ENCODE peak calls at places on chromosome 11, in five cellular contexts. P is thoracic aorta, S is BE2C, W is foreskin fibroblast, C is ovary. N is an unnamed sample.

GRCh38 chr11:118180300-118180703 is 3.9 kb upstream of the SCN2B start:
- DNase-seq in W (peak), C (peak), P (no peak), S (peak), N (no peak)

GRCh38 chr11:14541180-14541579 is 21.0 kb upstream of the PSMA1 start:
- DNase-seq in C (peak), S (no peak), W (no peak), P (no peak), N (no peak)

GRCh38 chr11:5631969-5632635 is 7.3 kb downstream of the TRIM34 start:
- DNase-seq in S (no peak), W (no peak), C (no peak), P (no peak), N (no peak)

GRCh38 chr11:19975414-19975990 is 184.8 kb downstream of the DBX1 start:
- DNase-seq in P (no peak), C (no peak), W (no peak), S (no peak), N (no peak)

GRCh38 chr11:64357904-64358535 is 942 bp upstream of the RPS6KA4 start:
- DNase-seq in P (no peak), S (peak), C (no peak), W (no peak), N (no peak)

GRCh38 chr11:69010361-69010891 is 2.6 kb downstream of the MRGPRF start:
- DNase-seq in W (no peak), P (no peak), S (no peak), C (no peak), N (peak)

GRCh38 chr11:120040136-120040840 is 97.6 kb downstream of the TRIM29 start:
- DNase-seq in P (no peak), C (no peak), W (no peak), S (no peak), N (no peak)

GRCh38 chr11:122696662-122697061 is 41.1 kb downstream of the UBASH3B start:
- DNase-seq in C (no peak), S (no peak), P (no peak), W (no peak), N (no peak)

GRCh38 chr11:45182902-45183301 is 36.5 kb downstream of the PRDM11 start:
- DNase-seq in C (no peak), W (peak), S (peak), P (no peak), N (no peak)

GRCh38 chr11:70661763-70662501 is 263.6 kb downstream of the CTTN start:
- DNase-seq in P (no peak), W (peak), S (peak), C (no peak), N (no peak)

GRCh38 chr11:86934933-86935579 is 20.1 kb downstream of the FZD4 start:
- DNase-seq in P (no peak), C (no peak), S (no peak), W (no peak), N (no peak)

GRCh38 chr11:62195945-62196344 is 5.9 kb downstream of the SCGB1D1 start:
- DNase-seq in P (no peak), S (no peak), C (no peak), W (no peak), N (no peak)
- TF ChIP-seq CTCF in P (no peak), S (peak), C (no peak), W (no peak), N (no peak)

GRCh38 chr11:115871161-115871750 is 367.0 kb upstream of the CADM1 start:
- DNase-seq in S (no peak), C (no peak), P (no peak), W (no peak), N (no peak)

GRCh38 chr11:115872418-115872817 is 368.2 kb upstream of the CADM1 start:
- DNase-seq in S (no peak), C (no peak), W (no peak), P (no peak), N (no peak)

GRCh38 chr11:115869131-115869530 is 364.9 kb upstream of the CADM1 start:
- DNase-seq in C (no peak), W (no peak), P (no peak), S (no peak), N (no peak)

GRCh38 chr11:115873813-115874212 is 369.6 kb upstream of the CADM1 start:
- DNase-seq in S (no peak), P (no peak), W (no peak), C (no peak), N (no peak)

DNA sequence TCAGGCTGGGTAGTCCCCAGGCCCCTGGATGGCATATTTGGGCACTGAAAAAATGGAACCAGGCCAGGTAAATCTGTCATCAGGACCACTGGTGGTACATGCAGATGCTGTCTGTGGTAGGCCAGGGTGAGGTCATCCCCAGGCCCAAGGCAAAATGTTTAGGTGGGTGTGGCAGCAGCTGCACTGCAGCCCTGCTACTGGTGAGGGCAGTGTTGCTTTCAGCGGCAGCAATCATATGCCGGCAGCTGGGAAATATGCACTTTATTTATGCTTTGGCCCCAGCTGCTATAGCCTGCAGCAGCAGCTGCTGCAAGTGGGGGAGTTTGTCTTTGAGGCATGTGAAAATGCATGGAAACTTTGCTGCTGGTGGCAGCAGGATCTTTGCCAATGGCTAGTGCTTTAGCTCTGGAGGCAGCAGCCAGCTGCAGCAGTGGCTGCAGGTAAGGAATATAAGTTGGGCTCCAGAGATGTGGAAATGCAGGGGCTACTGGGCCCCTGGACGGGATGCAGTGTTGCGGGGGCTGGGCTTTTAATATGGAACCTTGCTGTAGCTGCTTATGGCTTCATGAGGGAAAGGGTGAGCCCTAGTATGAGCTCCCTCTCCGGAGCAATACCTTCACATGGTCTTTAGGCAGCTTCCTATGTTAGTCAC is 365.7 kb upstream of the CADM1 start:
- DNase-seq in W (no peak), S (peak), P (no peak), C (no peak), N (no peak)
- TF ChIP-seq CTCF in W (no peak), S (peak), P (no peak), C (no peak), N (no peak)

DNA sequence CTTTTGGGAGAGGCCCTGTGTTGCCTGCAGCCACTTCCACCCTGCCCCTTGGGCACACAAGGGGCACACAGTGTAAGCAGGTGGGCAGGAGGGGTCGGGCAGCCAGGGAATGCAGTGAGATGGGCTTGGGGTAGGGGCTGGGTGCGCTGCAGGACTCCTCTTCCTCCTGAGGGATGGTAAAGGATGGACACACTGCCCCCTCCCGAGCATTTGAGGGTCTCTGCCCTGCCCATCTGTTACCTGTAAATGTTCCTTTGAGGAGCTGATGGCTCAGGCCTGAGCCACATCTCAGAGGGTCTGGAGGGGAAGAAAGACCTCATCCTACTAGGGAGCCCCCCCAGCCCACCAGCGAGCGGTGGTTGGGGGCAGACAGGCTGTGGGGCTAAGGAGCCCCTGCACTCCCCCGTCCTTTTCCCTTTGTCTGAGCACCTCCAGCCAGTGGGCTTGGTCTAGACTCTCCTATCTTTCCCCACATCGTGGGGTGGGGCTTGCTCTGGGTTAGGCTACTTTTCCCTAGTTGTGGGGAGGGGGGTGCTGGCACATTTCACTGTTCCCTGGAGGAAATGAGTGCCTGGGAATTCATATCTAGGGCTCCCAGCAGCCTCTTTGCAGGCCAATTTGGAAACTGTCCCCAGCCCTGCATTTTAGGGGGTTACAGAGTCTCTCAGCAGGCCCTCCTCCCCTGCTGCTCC is 1.7 kb upstream of the TSSC4 start:
- DNase-seq in P (no peak), W (no peak), C (no peak), S (peak), N (no peak)
- TF ChIP-seq CTCF in P (no peak), W (no peak), C (no peak), S (peak), N (no peak)

DNA sequence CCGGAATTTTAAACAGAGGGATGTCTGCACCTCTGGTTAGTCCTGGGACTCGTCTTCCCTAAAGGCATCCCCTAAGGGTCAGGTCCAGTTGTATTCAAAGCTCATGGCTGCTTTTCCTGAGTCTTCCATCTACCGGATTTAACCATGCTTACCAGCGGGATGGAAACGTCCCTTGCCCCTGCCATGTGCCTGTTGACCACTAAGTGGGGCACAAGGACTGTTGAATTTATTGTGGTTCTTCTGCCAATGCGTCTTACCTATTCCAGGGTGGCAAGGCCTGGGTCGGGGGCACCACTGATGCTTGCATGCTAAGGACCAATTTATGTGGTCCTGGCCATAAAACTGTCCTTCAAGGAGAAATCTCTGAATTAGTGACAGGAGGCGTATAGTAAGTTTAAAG is 25.6 kb downstream of the ANKRD42 start:
- DNase-seq in W (no peak), S (peak), P (no peak), C (no peak), N (no peak)
- TF ChIP-seq CTCF in W (no peak), S (peak), P (no peak), C (no peak), N (no peak)

DNA sequence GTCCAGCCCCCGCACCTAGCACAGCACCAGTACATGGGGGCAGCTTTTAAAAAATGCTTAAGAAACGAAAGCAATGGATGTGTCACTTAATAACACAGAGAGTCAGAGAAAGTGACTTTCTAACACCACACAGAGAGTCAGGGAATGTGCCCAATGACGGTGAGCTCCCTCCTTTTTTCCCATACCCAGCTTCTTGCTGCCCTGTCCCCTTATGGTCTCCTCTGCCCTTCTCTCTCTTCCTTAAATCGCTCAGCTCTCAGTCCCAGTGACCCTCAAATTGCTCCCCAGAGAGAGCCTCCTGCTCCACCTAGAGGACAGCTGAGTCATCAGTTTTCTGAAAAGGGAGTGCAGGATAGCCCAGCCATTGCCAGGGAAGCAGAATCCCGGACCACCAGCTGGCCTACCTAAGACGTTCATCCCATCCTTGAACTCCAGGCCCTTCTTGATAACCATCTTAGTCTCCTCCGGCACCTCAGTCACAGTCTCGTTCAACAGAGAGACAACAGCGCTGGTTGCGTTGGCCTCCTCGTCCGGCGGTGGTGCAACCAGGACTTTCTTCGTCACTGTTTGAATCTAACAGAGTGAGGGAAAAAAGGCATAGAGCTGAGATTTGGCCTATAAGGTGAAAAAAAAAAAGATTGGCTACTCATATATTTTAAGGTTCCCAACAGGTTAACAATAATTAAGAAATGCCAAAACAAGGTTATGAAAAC is 113.5 kb downstream of the SLC1A2 start:
- DNase-seq in S (peak), W (no peak), P (no peak), C (peak), N (no peak)
- TF ChIP-seq CTCF in S (peak), W (peak), P (no peak), C (peak), N (no peak)